ENCODE peak calls at places on chromosomes 2 and 18, in nine cellular contexts. U, Z, N, B, H, X, C, E and I are unnamed samples. For H3K4me1, the result is how much of the 10 kb centered on the place peaks cover.

GRCh38 chr2:152115952-152116351 is 17.1 kb upstream of the CACNB4 start:
- DNase-seq in U (no peak), Z (no peak), N (no peak), B (no peak), H (no peak), X (no peak), C (no peak), E (no peak), I (no peak)

GRCh38 chr18:5440297-5440696 is 103.5 kb downstream of the EPB41L3 start:
- DNase-seq in U (no peak), Z (no peak), N (no peak), B (no peak), H (no peak), X (no peak), C (no peak), E (no peak), I (no peak)

GRCh38 chr2:179311071-179311470 is 46.4 kb upstream of the SESTD1 start:
- DNase-seq in U (no peak), Z (no peak), N (no peak), B (no peak), H (no peak), X (no peak), C (no peak), E (no peak), I (no peak)

GRCh38 chr2:224638338-224638823 is 53.2 kb upstream of the CUL3 start:
- DNase-seq in U (no peak), Z (no peak), N (peak), B (no peak), H (no peak), X (no peak), C (no peak), E (no peak), I (no peak)

GRCh38 chr2:45273412-45274189 is 264.3 kb upstream of the SIX2 start:
- DNase-seq in U (no peak), Z (no peak), N (no peak), B (no peak), H (no peak), X (no peak), C (no peak), E (no peak), I (no peak)

GRCh38 chr2:133674433-133675331 is 106.4 kb upstream of the NCKAP5 start:
- DNase-seq in U (peak), Z (no peak), N (peak), B (peak), H (peak), X (peak), C (no peak), E (no peak), I (no peak)

GRCh38 chr2:233862261-233862768 is 5.9 kb downstream of the MSL3B start:
- DNase-seq in U (no peak), Z (no peak), N (no peak), B (no peak), H (no peak), X (no peak), C (no peak), E (no peak), I (no peak)

GRCh38 chr18:38759457-38759856 is 1193.9 kb upstream of the CELF4 start:
- DNase-seq in U (no peak), Z (no peak), N (no peak), B (no peak), H (no peak), X (no peak), C (no peak), E (no peak), I (no peak)

GRCh38 chr2:152084076-152084475 is 14.8 kb downstream of the CACNB4 start:
- DNase-seq in U (no peak), Z (no peak), N (no peak), B (no peak), H (no peak), X (no peak), C (no peak), E (no peak), I (no peak)

GRCh38 chr2:100321881-100322820 is at the start of gene LONRF2:
- DNase-seq in U (peak), Z (no peak), N (peak), B (peak), H (peak), X (peak), C (peak), E (no peak), I (no peak)

GRCh38 chr2:48400553-48401179 is 129.3 kb upstream of the STON1 start:
- DNase-seq in U (no peak), Z (no peak), N (no peak), B (no peak), H (no peak), X (no peak), C (no peak), E (no peak), I (no peak)

GRCh38 chr2:2731101-2731850 is 400.2 kb upstream of the MYT1L start:
- DNase-seq in U (no peak), Z (no peak), N (no peak), B (no peak), H (no peak), X (no peak), C (no peak), E (no peak), I (no peak)

GRCh38 chr18:59459352-59460059 is 100.4 kb upstream of the LMAN1 start:
- DNase-seq in U (no peak), Z (no peak), N (peak), B (no peak), H (no peak), X (no peak), C (peak), E (no peak), I (no peak)

GRCh38 chr2:96108578-96109561 is 7.5 kb downstream of the ADRA2B start:
- DNase-seq in U (no peak), Z (no peak), N (no peak), B (peak), H (peak), X (no peak), C (no peak), E (peak), I (no peak)

GRCh38 chr18:44500820-44501670 is 179.6 kb upstream of the SETBP1 start:
- DNase-seq in U (no peak), Z (peak), N (peak), B (no peak), H (no peak), X (no peak), C (no peak), E (no peak), I (no peak)

GRCh38 chr2:8633735-8634313 is 48.0 kb upstream of the ID2 start:
- DNase-seq in U (no peak), Z (no peak), N (peak), B (no peak), H (peak), X (no peak), C (peak), E (peak), I (no peak)

GRCh38 chr18:57864615-57865121 is 61.6 kb upstream of the ATP8B1 start:
- DNase-seq in U (no peak), Z (no peak), N (no peak), B (no peak), H (no peak), X (no peak), C (no peak), E (no peak), I (no peak)

GRCh38 chr2:120470717-120471060 is 124.8 kb downstream of the INHBB start:
- DNase-seq in U (peak), Z (no peak), N (no peak), B (no peak), H (no peak), X (no peak), C (no peak), E (no peak), I (no peak)

GRCh38 chr18:48300463-48300961 is 108.7 kb downstream of the ZBTB7C start:
- DNase-seq in U (no peak), Z (peak), N (no peak), B (no peak), H (peak), X (peak), C (no peak), E (peak), I (no peak)

GRCh38 chr2:99880148-99880983 is 262.0 kb downstream of the AFF3 start:
- DNase-seq in U (no peak), Z (no peak), N (peak), B (peak), H (no peak), X (no peak), C (no peak), E (no peak), I (no peak)

GRCh38 chr2:85323351-85323987 is 4.3 kb downstream of the TGOLN2 start:
- DNase-seq in U (no peak), Z (no peak), N (no peak), B (no peak), H (no peak), X (no peak), C (no peak), E (no peak), I (no peak)

GRCh38 chr2:12759248-12759647 is 42.5 kb downstream of the TRIB2 start:
- DNase-seq in U (no peak), Z (no peak), N (peak), B (no peak), H (no peak), X (no peak), C (no peak), E (no peak), I (no peak)

GRCh38 chr2:34252111-34252510 is 653.0 kb upstream of the FAM98A start:
- DNase-seq in U (no peak), Z (no peak), N (no peak), B (no peak), H (no peak), X (no peak), C (no peak), E (no peak), I (no peak)

GRCh38 chr2:64737547-64737946 is 83.8 kb upstream of the SERTAD2 start:
- DNase-seq in U (no peak), Z (no peak), N (peak), B (no peak), H (no peak), X (no peak), C (no peak), E (no peak), I (no peak)

GRCh38 chr2:190996947-190997346 is 17.0 kb downstream of the STAT1 start:
- DNase-seq in U (no peak), Z (no peak), N (no peak), B (no peak), H (peak), X (no peak), C (no peak), E (no peak), I (no peak)

GRCh38 chr2:237892478-237892877 is 33.1 kb downstream of the RAMP1 start:
- DNase-seq in U (no peak), Z (no peak), N (peak), B (no peak), H (no peak), X (no peak), C (no peak), E (no peak), I (no peak)

GRCh38 chr2:98701230-98701629 is 29.7 kb downstream of the MGAT4A start:
- DNase-seq in U (no peak), Z (no peak), N (no peak), B (no peak), H (no peak), X (no peak), C (no peak), E (no peak), I (no peak)

GRCh38 chr2:33242845-33243244 is 233.6 kb upstream of the RASGRP3 start:
- DNase-seq in U (no peak), Z (no peak), N (peak), B (no peak), H (no peak), X (no peak), C (no peak), E (no peak), I (no peak)

GRCh38 chr2:226680674-226681073 is 118.9 kb downstream of the IRS1 start:
- DNase-seq in U (no peak), Z (no peak), N (no peak), B (no peak), H (no peak), X (no peak), C (no peak), E (no peak), I (no peak)

GRCh38 chr2:176096986-176097819 is 2.4 kb upstream of the HOXD12 start:
- DNase-seq in U (peak), Z (peak), N (peak), B (peak), H (peak), X (peak), C (peak), E (peak), I (peak)

GRCh38 chr2:182631299-182631698 is 84.8 kb upstream of the DNAJC10 start:
- DNase-seq in U (no peak), Z (no peak), N (no peak), B (no peak), H (no peak), X (no peak), C (no peak), E (no peak), I (no peak)

GRCh38 chr2:88729061-88729745 is 37.7 kb downstream of the RPIA start:
- DNase-seq in U (no peak), Z (no peak), N (peak), B (no peak), H (no peak), X (no peak), C (no peak), E (no peak), I (no peak)

GRCh38 chr2:85804583-85804982 is 50.8 kb downstream of the ATOH8 start:
- DNase-seq in U (no peak), Z (peak), N (no peak), B (no peak), H (no peak), X (no peak), C (peak), E (no peak), I (peak)

DNA sequence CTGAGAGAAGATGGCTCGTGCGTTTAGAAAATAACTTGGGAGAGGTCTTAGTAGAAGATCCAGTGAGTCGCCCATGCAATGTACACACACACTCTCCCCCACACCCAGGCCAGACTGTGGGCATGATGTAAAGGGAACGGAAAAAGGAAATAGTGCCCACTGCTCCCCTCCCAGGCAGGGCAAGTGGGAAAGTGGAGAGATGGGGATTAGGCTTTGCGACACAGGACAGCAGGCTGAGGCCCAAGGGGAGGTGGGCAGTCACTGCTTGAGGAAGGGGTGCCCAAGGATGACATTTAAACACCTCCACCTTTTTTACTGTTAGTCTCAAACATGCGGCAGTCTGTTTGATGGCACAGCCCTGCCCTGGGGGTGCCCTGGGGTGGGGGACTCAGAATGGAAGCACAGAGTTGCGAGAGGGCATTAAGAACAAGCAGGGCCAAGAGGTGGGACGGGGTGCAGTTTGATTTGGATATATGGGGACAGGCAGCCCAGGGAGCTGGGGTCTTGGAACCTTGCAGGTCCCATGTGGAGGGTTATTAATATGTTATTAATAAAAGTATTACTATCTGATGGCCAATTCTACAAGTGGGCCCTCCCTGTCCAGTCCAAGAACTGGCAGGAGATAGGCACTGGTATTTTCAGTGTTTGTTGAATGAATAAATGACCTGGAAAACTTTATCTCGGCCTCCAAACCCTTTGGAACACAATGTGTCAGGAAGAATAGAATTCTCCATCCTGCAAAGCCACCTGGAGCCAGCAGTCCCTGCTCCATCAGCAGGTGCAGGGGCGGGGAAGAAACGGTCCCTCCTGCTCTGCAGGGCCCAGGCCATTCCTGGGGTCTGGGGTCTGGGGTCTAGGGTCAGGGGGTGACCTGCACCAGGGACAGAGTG is 25.3 kb downstream of the SDC1 start:
- DNase-seq in U (no peak), Z (no peak), N (no peak), B (no peak), H (no peak), X (no peak), C (no peak), E (no peak), I (no peak)
- H3K4me3 ChIP-seq in U (no peak), Z (no peak), N (no peak), B (no peak), H (no peak), X (no peak), C (no peak), E (no peak), I (no peak)

GRCh38 chr2:71323386-71323785 is 8.2 kb upstream of the ZNF638 start:
- DNase-seq in U (no peak), Z (no peak), N (no peak), B (no peak), H (no peak), X (no peak), C (no peak), E (no peak), I (no peak)
- H3K4me1 ChIP-seq in U (under half), Z (under half), N (under half), B (under half), H (under half), X (under half), C (under half), E (under half), I (under half)

GRCh38 chr2:26598336-26599006 is 42.7 kb downstream of the CIB4 start:
- DNase-seq in U (no peak), Z (no peak), N (no peak), B (peak), H (no peak), X (no peak), C (no peak), E (no peak), I (no peak)
- H3K4me3 ChIP-seq in U (no peak), Z (no peak), N (no peak), B (no peak), H (no peak), X (no peak), C (no peak), E (no peak), I (no peak)

GRCh38 chr18:64099244-64099643 is 49.6 kb downstream of the LINC00305 start:
- DNase-seq in U (no peak), Z (no peak), N (no peak), B (no peak), H (no peak), X (no peak), C (no peak), E (no peak), I (no peak)

GRCh38 chr18:64097497-64097896 is 51.4 kb downstream of the LINC00305 start:
- DNase-seq in U (no peak), Z (no peak), N (no peak), B (no peak), H (no peak), X (no peak), C (no peak), E (no peak), I (no peak)

GRCh38 chr18:64095056-64095455 is 53.8 kb downstream of the LINC00305 start:
- DNase-seq in U (no peak), Z (no peak), N (no peak), B (no peak), H (no peak), X (no peak), C (no peak), E (no peak), I (no peak)

GRCh38 chr18:64103979-64104378 is 44.9 kb downstream of the LINC00305 start:
- DNase-seq in U (no peak), Z (no peak), N (no peak), B (no peak), H (no peak), X (no peak), C (no peak), E (no peak), I (no peak)

DNA sequence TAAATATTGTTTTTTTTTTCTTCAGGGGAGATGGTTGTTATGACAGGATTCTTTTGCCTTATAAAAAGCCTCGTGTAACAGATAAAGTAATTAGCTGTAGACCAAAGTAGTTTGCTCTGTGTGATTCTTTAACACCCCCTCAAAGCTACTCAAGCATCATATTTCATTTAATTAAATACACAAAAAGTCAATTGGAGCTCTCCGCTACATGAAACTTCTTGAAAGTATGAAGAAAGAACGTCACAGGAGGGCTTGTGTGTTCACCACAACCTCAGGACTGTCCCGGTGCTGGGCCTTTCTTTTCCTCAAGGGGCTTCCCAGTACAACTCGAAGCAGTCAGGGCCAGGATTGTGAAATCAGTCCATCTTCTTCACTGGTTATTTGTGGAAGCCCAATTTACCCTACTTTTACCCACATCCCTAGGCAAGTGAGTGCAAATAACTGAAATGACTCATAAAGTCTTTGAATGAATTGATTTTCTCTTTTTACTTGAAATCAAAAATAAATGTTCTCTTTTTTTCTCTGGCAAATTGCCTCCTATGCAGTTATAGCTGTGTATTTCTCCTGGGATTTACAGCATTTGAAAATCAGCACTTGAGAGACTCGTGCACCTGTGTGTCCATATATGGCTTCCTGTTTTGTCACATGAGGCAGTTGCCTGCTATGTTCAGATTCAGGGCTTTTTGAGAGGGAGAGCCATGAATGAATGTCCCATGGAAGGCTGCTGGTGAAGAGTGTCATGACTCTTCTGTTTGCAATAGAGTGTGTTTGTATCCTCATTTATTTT is 48.6 kb downstream of the LINC00305 start:
- DNase-seq in U (peak), Z (no peak), N (no peak), B (no peak), H (no peak), X (no peak), C (no peak), E (no peak), I (no peak)
- H3K4me1 ChIP-seq in U (under half), Z (under half), N (under half), B (under half), H (under half), X (under half), C (under half), E (under half), I (under half)

DNA sequence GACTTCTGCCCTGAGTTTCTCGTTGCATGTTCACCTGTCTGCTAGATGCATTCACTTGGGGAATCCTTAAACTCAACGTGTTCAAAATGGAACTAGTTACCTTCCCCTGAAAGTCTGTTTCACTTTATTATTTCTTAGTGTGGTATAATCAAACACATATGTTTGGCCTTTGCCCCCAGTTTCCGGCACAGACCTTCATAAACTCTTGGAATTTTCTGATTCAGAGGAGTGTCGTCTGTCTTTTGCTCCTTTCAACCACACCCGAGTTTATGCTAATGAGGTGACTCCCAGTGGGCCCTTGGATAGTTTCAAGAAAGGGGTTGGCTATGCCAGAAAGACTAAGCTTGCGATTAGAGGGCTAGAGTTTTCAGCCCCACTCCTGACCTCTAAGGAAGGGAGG is 198.9 kb downstream of the CDCA7 start:
- DNase-seq in U (no peak), Z (no peak), N (peak), B (no peak), H (no peak), X (no peak), C (no peak), E (no peak), I (no peak)
- H3K4me3 ChIP-seq in U (no peak), Z (no peak), N (no peak), B (no peak), H (no peak), X (no peak), C (no peak), E (no peak), I (no peak)

DNA sequence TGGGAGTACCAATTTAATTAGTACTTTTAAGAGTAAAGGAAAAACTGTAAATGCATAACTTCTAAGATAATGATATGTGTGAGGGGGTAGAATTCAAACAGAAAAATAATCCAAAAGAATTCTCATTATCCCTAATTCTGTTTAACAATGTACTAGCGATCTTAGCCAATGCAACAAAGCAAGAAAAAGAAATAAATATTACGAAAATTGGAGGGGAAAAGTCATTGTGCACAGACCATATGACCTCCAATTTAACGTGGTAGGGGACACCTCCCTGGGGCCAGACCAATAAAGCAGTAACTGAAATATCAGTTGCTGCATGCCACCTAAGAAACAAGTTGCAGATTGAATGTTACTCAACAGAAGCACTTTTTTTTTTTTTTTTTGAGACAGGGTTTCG is 25.9 kb upstream of the PEX13 start:
- DNase-seq in U (no peak), Z (no peak), N (no peak), B (no peak), H (no peak), X (no peak), C (no peak), E (no peak), I (no peak)
- H3K4me1 ChIP-seq in U (under half), Z (under half), N (under half), B (under half), H (under half), X (under half), C (under half), E (under half), I (under half)